ENCODE peak calls at places on chromosomes 1 and 21, in nine cellular contexts. M is SK-N-SH; Z is psoas muscle; T is body of pancreas; P is hepatocyte; B is heart left ventricle; V is breast epithelium; J is MM.1S; U is CD8-positive, alpha-beta T cell. R is an unnamed sample. For H3K27me3, the result is how much of the 10 kb centered on the place peaks cover.

GRCh38 chr1:201495447-201496295 is 11.3 kb downstream of the CSRP1 start:
- DNase-seq in V (peak), J (no peak), M (peak), U (no peak), B (peak), T (peak), Z (peak), P (peak), R (no peak)

GRCh38 chr1:23149110-23149509 is 19.5 kb downstream of the LUZP1 start:
- DNase-seq in Z (no peak), U (no peak), T (no peak), M (peak), B (no peak), P (peak), J (no peak), V (no peak), R (no peak)

GRCh38 chr1:110067957-110068645 is 2.4 kb downstream of the ALX3 start:
- DNase-seq in M (no peak), J (no peak), B (no peak), U (no peak), P (no peak), V (no peak), Z (no peak), T (no peak), R (no peak)

GRCh38 chr21:36700295-36700960 is 1.5 kb downstream of the SIM2 start:
- DNase-seq in U (no peak), V (no peak), M (no peak), J (no peak), Z (no peak), P (no peak), T (no peak), B (no peak), R (no peak)

GRCh38 chr1:174049514-174049913 is 27.4 kb upstream of the RC3H1 start:
- DNase-seq in T (no peak), M (no peak), Z (no peak), B (no peak), U (no peak), V (no peak), J (no peak), P (no peak), R (no peak)

GRCh38 chr1:89260575-89261275 is 11.9 kb downstream of the GBP5 start:
- DNase-seq in Z (no peak), T (no peak), M (no peak), V (no peak), U (no peak), B (no peak), J (no peak), P (no peak), R (no peak)

GRCh38 chr1:117735045-117735992 is 129.5 kb downstream of the TENT5C start:
- DNase-seq in B (no peak), U (peak), Z (no peak), P (peak), T (no peak), M (no peak), J (peak), V (no peak), R (peak)

GRCh38 chr1:158039380-158039779 is 45.9 kb downstream of the KIRREL1 start:
- DNase-seq in U (no peak), Z (no peak), T (no peak), P (no peak), V (no peak), J (no peak), M (no peak), B (no peak), R (no peak)

GRCh38 chr1:186845581-186846210 is 16.9 kb downstream of the PLA2G4A start:
- DNase-seq in J (no peak), M (no peak), V (no peak), U (no peak), T (no peak), P (no peak), B (no peak), Z (no peak), R (no peak)

GRCh38 chr1:172203135-172203823 is 217.2 kb upstream of the C1orf105 start:
- DNase-seq in U (peak), P (no peak), V (no peak), T (no peak), J (no peak), B (no peak), Z (no peak), M (no peak), R (peak)

GRCh38 chr1:230222678-230223077 is 155.6 kb downstream of the GALNT2 start:
- DNase-seq in B (no peak), P (no peak), V (no peak), M (no peak), U (no peak), T (no peak), J (no peak), Z (no peak), R (no peak)

GRCh38 chr1:116950497-116951174 is 40.9 kb downstream of the PTGFRN start:
- DNase-seq in M (no peak), P (no peak), V (no peak), U (no peak), T (no peak), Z (no peak), B (no peak), J (no peak), R (no peak)

GRCh38 chr1:185971688-185972087 is 237.5 kb downstream of the HMCN1 start:
- DNase-seq in V (no peak), P (no peak), J (no peak), M (no peak), T (no peak), Z (no peak), B (no peak), U (no peak), R (peak)

GRCh38 chr1:199727682-199728081 is 299.8 kb upstream of the NR5A2 start:
- DNase-seq in M (no peak), Z (no peak), J (no peak), B (no peak), P (no peak), U (no peak), V (no peak), T (no peak), R (no peak)

GRCh38 chr1:18373882-18374493 is 106.7 kb upstream of the KLHDC7A start:
- DNase-seq in P (no peak), B (no peak), Z (no peak), U (no peak), V (no peak), J (no peak), T (no peak), M (peak), R (no peak)
- TF ChIP-seq CTCF in P (peak), B (no peak), Z (no peak), U (no peak), V (no peak), J (peak), T (no peak), M (peak), R (peak)

DNA sequence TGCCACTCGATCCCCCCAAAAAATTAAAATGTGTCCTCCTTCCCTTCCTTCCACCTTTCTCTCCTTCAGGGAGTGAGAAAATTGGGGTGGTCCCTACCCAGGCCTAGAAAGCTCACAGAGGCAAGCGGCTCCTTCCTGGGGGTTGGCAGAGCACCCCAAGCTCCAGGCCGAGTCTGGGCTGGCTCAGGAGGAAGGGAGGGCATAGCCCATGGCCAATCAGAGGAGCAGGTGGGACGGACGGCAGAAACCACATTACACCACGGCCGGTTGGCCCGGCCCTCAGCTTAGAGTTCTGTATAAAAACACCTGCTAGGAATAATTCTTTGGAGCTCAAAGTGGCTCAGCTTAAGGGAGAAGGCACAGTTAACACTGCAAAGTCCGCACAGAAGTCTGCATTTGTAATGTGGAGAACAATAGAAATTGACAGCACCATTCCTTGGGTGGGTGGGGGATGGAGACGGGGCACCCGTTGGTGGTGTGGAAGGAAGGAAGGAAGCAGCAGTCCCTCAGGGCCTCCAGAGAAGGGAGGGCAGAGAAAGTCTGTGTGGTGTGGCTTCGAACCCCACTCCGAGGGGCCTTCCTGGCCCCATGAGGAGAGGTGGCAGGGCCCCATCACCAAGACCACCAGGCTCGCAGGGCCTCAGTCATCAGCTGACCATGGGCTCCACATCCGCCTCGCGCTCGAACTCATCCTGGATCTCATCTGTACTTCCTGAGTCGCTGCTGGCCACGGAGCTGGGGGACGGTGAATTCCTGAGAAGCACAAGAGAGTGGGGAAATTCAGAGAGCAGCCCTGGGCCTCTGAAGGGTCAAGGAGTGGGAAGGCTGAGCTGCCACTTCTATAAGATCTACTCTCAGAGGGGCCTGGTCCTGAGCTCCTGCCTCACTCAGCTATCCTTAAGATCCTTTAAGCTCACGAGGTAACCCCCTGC is 5.8 kb upstream of the ALDH4A1 start:
- DNase-seq in T (no peak), B (no peak), P (no peak), V (no peak), Z (no peak), U (no peak), J (no peak), M (no peak), R (no peak)
- H3K4me3 ChIP-seq in T (no peak), B (no peak), P (no peak), V (no peak), Z (peak), U (no peak), J (no peak), M (no peak), R (no peak)

GRCh38 chr1:11527541-11528452 is 48.8 kb downstream of the DISP3 start:
- DNase-seq in M (no peak), P (no peak), V (no peak), B (no peak), J (no peak), T (no peak), Z (no peak), U (no peak), R (no peak)

GRCh38 chr1:11529763-11530730 is 51.1 kb downstream of the DISP3 start:
- DNase-seq in V (no peak), T (no peak), Z (no peak), B (no peak), J (no peak), P (no peak), U (no peak), M (no peak), R (no peak)

GRCh38 chr1:11530731-11531311 is 51.9 kb downstream of the DISP3 start:
- DNase-seq in Z (no peak), V (no peak), U (no peak), J (no peak), P (no peak), B (no peak), M (no peak), T (no peak), R (no peak)

GRCh38 chr1:11528636-11529121 is 49.7 kb downstream of the DISP3 start:
- DNase-seq in M (no peak), U (no peak), B (no peak), V (no peak), T (no peak), J (no peak), Z (no peak), P (no peak), R (no peak)

GRCh38 chr1:11529330-11529729 is 50.4 kb downstream of the DISP3 start:
- DNase-seq in M (no peak), V (no peak), P (no peak), T (no peak), U (no peak), B (no peak), Z (no peak), J (no peak), R (no peak)
- H3K27me3 ChIP-seq in M (under half), V (under half), P (under half), T (under half), U (under half), B (under half), Z (under half), J (half or more), R (under half)

GRCh38 chr1:246506440-246506784 is 667 bp downstream of the SMYD3 start:
- DNase-seq in V (no peak), Z (no peak), T (no peak), J (no peak), P (no peak), M (peak), U (no peak), B (no peak), R (no peak)

GRCh38 chr1:246503341-246503740 is 3.7 kb downstream of the SMYD3 start:
- DNase-seq in Z (no peak), M (no peak), J (no peak), B (no peak), T (no peak), V (no peak), U (no peak), P (no peak), R (peak)

GRCh38 chr1:246508897-246509688 is 2.0 kb upstream of the SMYD3 start:
- DNase-seq in B (no peak), V (no peak), Z (no peak), U (no peak), T (no peak), P (no peak), M (no peak), J (no peak), R (no peak)

GRCh38 chr1:246510147-246511030 is 3.3 kb upstream of the SMYD3 start:
- DNase-seq in T (no peak), B (no peak), M (no peak), P (no peak), J (no peak), V (no peak), Z (no peak), U (no peak), R (no peak)

GRCh38 chr1:246506785-246507639 is at the start of gene SMYD3:
- DNase-seq in V (no peak), M (peak), Z (peak), U (peak), P (peak), B (peak), T (peak), J (peak), R (peak)
- TF ChIP-seq CTCF in V (no peak), M (peak), Z (peak), U (no peak), P (peak), B (peak), T (no peak), J (peak), R (no peak)

DNA sequence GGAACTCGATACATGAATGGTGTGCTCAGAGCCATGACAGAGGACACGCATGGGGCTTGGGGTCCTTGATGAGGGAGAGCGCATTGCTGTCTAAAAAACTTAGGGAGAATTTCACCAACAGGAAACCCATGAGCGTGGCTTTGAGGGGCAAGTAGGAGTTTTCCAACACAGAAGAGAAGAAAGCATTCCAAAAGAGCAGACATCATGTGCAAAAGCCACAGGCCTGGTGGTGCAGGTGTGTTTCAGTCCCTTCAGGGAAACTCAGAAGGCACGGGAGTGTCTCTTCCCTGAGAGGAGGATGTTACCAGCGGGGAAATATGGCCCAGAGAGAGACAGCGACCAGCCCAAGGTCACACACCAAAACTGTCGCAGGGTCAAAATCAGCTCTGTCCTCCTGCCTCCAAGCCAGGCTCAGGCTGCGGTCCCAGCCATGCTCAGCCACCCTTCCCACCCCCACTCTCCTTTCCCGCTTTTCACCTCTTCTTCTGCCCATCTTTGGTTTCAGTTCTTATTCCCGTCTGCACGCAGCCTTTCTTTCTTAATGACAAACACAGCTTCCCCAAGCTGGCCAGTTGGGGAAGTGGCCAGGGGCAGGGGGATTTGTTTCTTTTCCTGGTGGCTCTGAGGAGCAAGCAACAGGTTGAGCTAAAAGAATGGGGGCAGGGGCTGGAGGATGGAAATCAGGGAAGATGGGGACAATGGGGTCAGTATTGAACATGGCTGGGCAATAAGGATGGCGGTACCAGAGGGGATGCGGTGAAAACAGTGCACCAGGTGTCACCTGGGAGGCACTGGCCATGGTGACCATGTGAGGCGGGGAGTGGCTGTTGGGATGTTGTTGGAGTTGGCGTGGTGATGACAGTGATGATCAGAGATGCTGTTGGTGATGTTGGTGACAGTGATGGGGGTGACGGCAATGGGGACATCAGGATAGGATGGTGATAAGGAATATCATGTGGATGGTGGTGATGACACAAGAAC is 10.3 kb downstream of the LAPTM5 start:
- DNase-seq in V (no peak), J (peak), Z (no peak), M (no peak), P (no peak), B (no peak), U (no peak), T (no peak), R (no peak)
- H3K4me3 ChIP-seq in V (no peak), J (peak), Z (no peak), M (no peak), P (no peak), B (no peak), U (peak), T (no peak), R (no peak)

R was measured in kidney epithelial cell.